ENCODE peak calls at places on chromosomes 1 and 21, in four cellular contexts. N is K562, L is HepG2, A is GM12878. O is an unnamed sample.

GRCh38 chr1:222909586-222909985 is 94.7 kb downstream of the DISP1 start:
- DNase-seq in N (no peak), L (no peak), A (no peak), O (no peak)

GRCh38 chr21:32993894-32994293 is 31.8 kb upstream of the OLIG2 start:
- DNase-seq in N (no peak), L (no peak), A (no peak), O (no peak)

GRCh38 chr1:155178441-155179106 is 4.9 kb downstream of the TRIM46 start:
- DNase-seq in N (no peak), L (no peak), A (no peak), O (no peak)

GRCh38 chr1:101022294-101022693 is 3.3 kb downstream of the DPH5 start:
- DNase-seq in N (no peak), L (no peak), A (no peak), O (no peak)

GRCh38 chr1:115204529-115204928 is 115.2 kb upstream of the TSPAN2 start:
- DNase-seq in N (no peak), L (no peak), A (no peak), O (no peak)

GRCh38 chr21:29943885-29944284 is 4.1 kb upstream of the GRIK1 start:
- DNase-seq in N (peak; percentile 24), L (no peak), A (no peak), O (no peak)

GRCh38 chr1:168114845-168115244 is 21.9 kb downstream of the GPR161 start:
- DNase-seq in N (no peak), L (no peak), A (no peak), O (no peak)

GRCh38 chr1:204684551-204685235 is 845 bp downstream of the LRRN2 start:
- DNase-seq in N (no peak), L (no peak), A (no peak), O (peak; percentile 50)

GRCh38 chr1:68973459-68974244 is 476.8 kb upstream of the DEPDC1 start:
- DNase-seq in N (no peak), L (no peak), A (no peak), O (no peak)

GRCh38 chr1:167420510-167420909 is 97.8 kb downstream of the CD247 start:
- DNase-seq in N (no peak), L (no peak), A (no peak), O (no peak)

GRCh38 chr1:14686701-14687100 is 88.2 kb downstream of the KAZN start:
- DNase-seq in N (no peak), L (no peak), A (no peak), O (no peak)
- TF ChIP-seq NR2C2 in N (no peak), L (no peak), A (no peak), O (no peak)

DNA sequence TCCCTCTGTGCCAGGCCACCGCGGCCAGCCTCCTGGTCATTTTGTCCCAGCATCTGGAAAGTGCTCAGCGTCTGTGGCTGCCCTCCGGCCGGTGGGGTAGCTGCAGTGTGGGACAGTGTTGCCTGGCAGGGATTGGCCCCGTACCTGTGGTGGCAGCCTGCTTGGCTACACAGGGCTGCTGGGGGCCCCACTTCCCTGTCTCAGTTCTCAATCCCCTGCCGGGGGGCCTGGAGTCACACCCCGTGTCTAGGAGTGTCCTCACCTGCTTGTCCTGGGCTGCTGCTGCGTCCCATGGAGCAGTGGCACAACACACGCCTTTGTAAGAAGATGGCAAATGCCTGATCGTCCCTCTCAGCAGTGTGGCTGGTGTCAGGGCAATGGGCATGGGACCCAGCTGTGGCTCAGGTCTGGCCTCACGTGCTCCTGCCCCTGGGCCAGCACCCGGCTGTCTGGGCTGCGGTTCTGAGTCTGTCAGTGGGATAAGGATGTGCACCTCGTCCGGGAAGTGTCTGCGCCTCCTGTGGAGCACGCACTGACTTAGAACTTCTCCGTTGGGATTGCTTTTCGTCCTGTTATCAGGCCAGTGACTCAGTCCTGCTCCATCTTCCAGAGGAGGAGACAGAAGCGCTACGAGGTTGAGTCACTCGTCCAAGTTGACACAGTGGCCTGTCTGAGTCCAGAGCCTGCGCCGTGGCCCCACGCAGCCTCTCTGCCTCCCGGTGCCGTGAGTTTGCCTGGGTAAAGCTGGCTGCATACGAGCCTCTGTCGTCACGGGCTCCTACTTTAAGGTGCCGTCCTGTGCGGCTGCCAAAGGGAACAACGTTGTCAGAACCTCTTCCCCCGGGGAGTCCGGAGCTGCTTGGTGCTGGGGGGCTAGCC is 41.0 kb downstream of the CRYAA start:
- DNase-seq in N (no peak), L (peak; percentile 72), A (no peak), O (peak; percentile 8)
- TF ChIP-seq NR2C2 in N (no peak), L (no peak), A (no peak), O (no peak)

GRCh38 chr1:242743983-242744780 is 219.7 kb upstream of the PLD5 start:
- DNase-seq in N (no peak), L (no peak), A (no peak), O (no peak)

GRCh38 chr1:242747233-242747632 is 222.7 kb upstream of the PLD5 start:
- DNase-seq in N (no peak), L (no peak), A (no peak), O (no peak)

GRCh38 chr1:242739246-242739645 is 214.7 kb upstream of the PLD5 start:
- DNase-seq in N (no peak), L (no peak), A (no peak), O (no peak)

GRCh38 chr1:242745079-242745478 is 220.6 kb upstream of the PLD5 start:
- DNase-seq in N (no peak), L (no peak), A (no peak), O (no peak)
- TF ChIP-seq NR2C2 in N (no peak), L (no peak), A (no peak), O (no peak)

GRCh38 chr1:245183429-245183828 is 28.6 kb downstream of the KIF26B start:
- DNase-seq in N (no peak), L (no peak), A (no peak), O (no peak)

GRCh38 chr1:245179706-245180105 is 24.9 kb downstream of the KIF26B start:
- DNase-seq in N (no peak), L (no peak), A (no peak), O (no peak)

GRCh38 chr1:245181123-245181522 is 26.3 kb downstream of the KIF26B start:
- DNase-seq in N (no peak), L (no peak), A (no peak), O (no peak)

GRCh38 chr1:245182028-245182427 is 27.2 kb downstream of the KIF26B start:
- DNase-seq in N (no peak), L (no peak), A (no peak), O (no peak)

DNA sequence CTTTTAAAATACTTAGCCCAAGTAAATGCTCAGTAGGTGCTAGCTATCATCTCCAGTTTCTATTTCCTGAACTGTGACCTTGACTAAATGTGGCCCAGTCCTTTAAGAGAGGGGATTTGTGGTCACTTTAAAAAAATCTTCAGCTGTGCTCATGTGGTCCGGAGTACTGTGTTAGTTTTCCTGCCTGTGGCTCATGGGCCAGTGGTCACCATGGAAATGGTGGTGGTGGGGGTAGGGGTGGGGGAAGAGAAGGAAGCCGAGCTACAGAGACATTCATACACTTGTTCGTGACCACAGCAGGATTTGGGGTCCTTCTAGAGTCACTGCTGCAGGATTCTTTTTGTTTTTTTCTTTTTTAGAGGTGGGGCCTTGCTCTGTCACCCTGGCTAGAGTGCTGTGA is 25.7 kb downstream of the KIF26B start:
- DNase-seq in N (no peak), L (no peak), A (no peak), O (no peak)
- TF ChIP-seq NR2C2 in N (no peak), L (no peak), A (no peak), O (no peak)

DNA sequence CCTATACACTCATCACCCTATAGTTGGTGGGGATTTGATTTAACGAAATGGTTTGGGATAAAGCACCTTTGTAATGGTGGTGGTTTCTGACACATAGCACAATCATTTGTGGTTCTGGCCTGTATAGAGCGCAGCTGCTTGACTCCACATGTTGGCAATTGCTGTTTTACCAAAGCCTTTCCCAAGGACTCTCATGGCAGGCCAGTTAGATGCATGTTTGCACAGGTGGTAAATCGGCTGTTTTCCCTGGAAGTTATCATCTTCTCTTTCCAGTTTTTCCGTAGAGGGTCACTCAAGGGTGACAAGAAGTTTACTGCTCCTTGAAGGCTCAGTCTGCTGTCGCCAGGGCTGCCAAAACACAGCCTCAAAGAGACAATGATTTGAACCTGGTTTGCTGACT is 17.1 kb upstream of the XPR1 start:
- DNase-seq in N (no peak), L (no peak), A (no peak), O (no peak)
- TF ChIP-seq NR2C2 in N (no peak), L (no peak), A (no peak), O (no peak)

DNA sequence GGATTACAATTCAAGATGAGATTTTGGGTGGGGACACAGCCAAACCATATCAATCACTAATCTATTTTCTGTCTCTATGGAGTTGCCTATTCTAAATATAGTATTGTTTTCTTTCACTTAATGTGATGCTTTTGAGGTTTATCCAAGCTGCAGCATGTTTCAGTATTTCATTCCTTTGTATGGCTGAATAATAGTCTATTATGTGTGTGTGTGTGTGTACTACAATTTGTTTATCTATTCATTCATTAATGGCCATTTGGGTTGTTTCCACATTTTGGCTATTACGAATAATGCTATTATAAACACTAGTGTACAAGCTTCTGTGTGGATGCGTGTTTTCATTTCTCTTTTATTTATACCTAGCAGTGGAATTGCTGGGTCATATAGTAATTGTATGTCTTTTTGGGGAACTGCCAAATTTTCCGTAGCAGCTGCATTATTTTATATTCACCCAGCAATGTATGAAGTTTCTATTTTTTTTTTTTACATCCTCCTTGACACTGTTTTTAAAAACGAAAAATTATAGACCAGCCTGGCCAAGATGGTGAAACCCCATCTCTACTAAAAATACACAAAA is 15.0 kb upstream of the THEM5 start:
- DNase-seq in N (no peak), L (no peak), A (no peak), O (no peak)
- TF ChIP-seq NR2C2 in N (no peak), L (no peak), A (no peak), O (no peak)

GRCh38 chr1:209569445-209570207 is 13.9 kb upstream of the CAMK1G start:
- DNase-seq in N (peak; percentile 72), L (peak; percentile 60), A (peak; percentile 12), O (peak; percentile 89)

GRCh38 chr1:209561561-209561960 is 22.0 kb upstream of the CAMK1G start:
- DNase-seq in N (no peak), L (no peak), A (no peak), O (no peak)

GRCh38 chr1:209567788-209568187 is 15.7 kb upstream of the CAMK1G start:
- DNase-seq in N (no peak), L (no peak), A (no peak), O (no peak)

GRCh38 chr1:209564904-209565303 is 18.6 kb upstream of the CAMK1G start:
- DNase-seq in N (no peak), L (no peak), A (no peak), O (no peak)

GRCh38 chr1:209565759-209566678 is 17.5 kb upstream of the CAMK1G start:
- DNase-seq in N (peak; percentile 74), L (peak; percentile 68), A (no peak), O (peak; percentile 93)
- TF ChIP-seq NR2C2 in N (no peak), L (no peak), A (no peak), O (no peak)